ENCODE peak calls at places on chromosomes 5 and 9, in five cellular contexts. One of them, this sample, is unnamed.

GRCh38 chr5:179974281-179974945 is 66.7 kb upstream of the TBC1D9B start:
- DNase-seq in stimulated activated CD4-positive, alpha-beta T cell treated with anti-CD3 and anti-CD28 coated beads, Interleukin-12 subunit alpha, Interleukin-12 subunit beta, amount 100 ng/mL, for 4 hours: no peak
- DNase-seq in SK-MEL-5: no peak
- DNase-seq in tibial nerve: no peak
- DNase-seq in activated CD4-positive, alpha-beta memory T cell treated with anti-CD3 and anti-CD28 coated beads, Interleukin-2, amount 10 ng/mL, durations not matched to agents 7 days and 5 days: no peak
- DNase-seq in this sample: no peak

GRCh38 chr5:91302958-91303357 is 80.2 kb downstream of the ARRDC3 start:
- DNase-seq in stimulated activated CD4-positive, alpha-beta T cell treated with anti-CD3 and anti-CD28 coated beads, Interleukin-12 subunit alpha, Interleukin-12 subunit beta, amount 100 ng/mL, for 4 hours: no peak
- DNase-seq in SK-MEL-5: peak
- DNase-seq in tibial nerve: no peak
- DNase-seq in activated CD4-positive, alpha-beta memory T cell treated with anti-CD3 and anti-CD28 coated beads, Interleukin-2, amount 10 ng/mL, durations not matched to agents 7 days and 5 days: no peak
- DNase-seq in this sample: no peak

GRCh38 chr9:34079181-34079580 is 30.5 kb upstream of the UBAP2 start:
- DNase-seq in stimulated activated CD4-positive, alpha-beta T cell treated with anti-CD3 and anti-CD28 coated beads, Interleukin-12 subunit alpha, Interleukin-12 subunit beta, amount 100 ng/mL, for 4 hours: no peak
- DNase-seq in SK-MEL-5: no peak
- DNase-seq in tibial nerve: no peak
- DNase-seq in activated CD4-positive, alpha-beta memory T cell treated with anti-CD3 and anti-CD28 coated beads, Interleukin-2, amount 10 ng/mL, durations not matched to agents 7 days and 5 days: no peak
- DNase-seq in this sample: peak

GRCh38 chr5:135505973-135506372 is 29.8 kb downstream of the NEUROG1 start:
- DNase-seq in stimulated activated CD4-positive, alpha-beta T cell treated with anti-CD3 and anti-CD28 coated beads, Interleukin-12 subunit alpha, Interleukin-12 subunit beta, amount 100 ng/mL, for 4 hours: no peak
- DNase-seq in SK-MEL-5: no peak
- DNase-seq in tibial nerve: no peak
- DNase-seq in activated CD4-positive, alpha-beta memory T cell treated with anti-CD3 and anti-CD28 coated beads, Interleukin-2, amount 10 ng/mL, durations not matched to agents 7 days and 5 days: no peak
- DNase-seq in this sample: no peak

GRCh38 chr9:110133059-110133458 is 74.9 kb downstream of the C9orf152 start:
- DNase-seq in stimulated activated CD4-positive, alpha-beta T cell treated with anti-CD3 and anti-CD28 coated beads, Interleukin-12 subunit alpha, Interleukin-12 subunit beta, amount 100 ng/mL, for 4 hours: no peak
- DNase-seq in SK-MEL-5: no peak
- DNase-seq in tibial nerve: no peak
- DNase-seq in activated CD4-positive, alpha-beta memory T cell treated with anti-CD3 and anti-CD28 coated beads, Interleukin-2, amount 10 ng/mL, durations not matched to agents 7 days and 5 days: no peak
- DNase-seq in this sample: no peak

GRCh38 chr5:88657166-88657565 is 225.8 kb downstream of the MEF2C start:
- DNase-seq in stimulated activated CD4-positive, alpha-beta T cell treated with anti-CD3 and anti-CD28 coated beads, Interleukin-12 subunit alpha, Interleukin-12 subunit beta, amount 100 ng/mL, for 4 hours: no peak
- DNase-seq in SK-MEL-5: no peak
- DNase-seq in tibial nerve: no peak
- DNase-seq in activated CD4-positive, alpha-beta memory T cell treated with anti-CD3 and anti-CD28 coated beads, Interleukin-2, amount 10 ng/mL, durations not matched to agents 7 days and 5 days: no peak
- DNase-seq in this sample: no peak

GRCh38 chr5:153516503-153516902 is 26.0 kb downstream of the GRIA1 start:
- DNase-seq in stimulated activated CD4-positive, alpha-beta T cell treated with anti-CD3 and anti-CD28 coated beads, Interleukin-12 subunit alpha, Interleukin-12 subunit beta, amount 100 ng/mL, for 4 hours: no peak
- DNase-seq in SK-MEL-5: no peak
- DNase-seq in tibial nerve: no peak
- DNase-seq in activated CD4-positive, alpha-beta memory T cell treated with anti-CD3 and anti-CD28 coated beads, Interleukin-2, amount 10 ng/mL, durations not matched to agents 7 days and 5 days: no peak
- DNase-seq in this sample: no peak

GRCh38 chr5:73179730-73180129 is 6.7 kb downstream of the TMEM174 start:
- DNase-seq in stimulated activated CD4-positive, alpha-beta T cell treated with anti-CD3 and anti-CD28 coated beads, Interleukin-12 subunit alpha, Interleukin-12 subunit beta, amount 100 ng/mL, for 4 hours: no peak
- DNase-seq in SK-MEL-5: no peak
- DNase-seq in tibial nerve: no peak
- DNase-seq in activated CD4-positive, alpha-beta memory T cell treated with anti-CD3 and anti-CD28 coated beads, Interleukin-2, amount 10 ng/mL, durations not matched to agents 7 days and 5 days: no peak
- DNase-seq in this sample: no peak

GRCh38 chr9:10108815-10109214 is 504.0 kb downstream of the PTPRD start:
- DNase-seq in stimulated activated CD4-positive, alpha-beta T cell treated with anti-CD3 and anti-CD28 coated beads, Interleukin-12 subunit alpha, Interleukin-12 subunit beta, amount 100 ng/mL, for 4 hours: no peak
- DNase-seq in SK-MEL-5: no peak
- DNase-seq in tibial nerve: no peak
- DNase-seq in activated CD4-positive, alpha-beta memory T cell treated with anti-CD3 and anti-CD28 coated beads, Interleukin-2, amount 10 ng/mL, durations not matched to agents 7 days and 5 days: no peak
- DNase-seq in this sample: no peak

GRCh38 chr9:131583342-131583645 is 38.0 kb downstream of the PRRT1B start:
- DNase-seq in stimulated activated CD4-positive, alpha-beta T cell treated with anti-CD3 and anti-CD28 coated beads, Interleukin-12 subunit alpha, Interleukin-12 subunit beta, amount 100 ng/mL, for 4 hours: no peak
- DNase-seq in SK-MEL-5: no peak
- DNase-seq in tibial nerve: no peak
- DNase-seq in activated CD4-positive, alpha-beta memory T cell treated with anti-CD3 and anti-CD28 coated beads, Interleukin-2, amount 10 ng/mL, durations not matched to agents 7 days and 5 days: no peak
- DNase-seq in this sample: no peak

GRCh38 chr5:171312129-171312819 is 3.2 kb downstream of the TLX3 start:
- DNase-seq in stimulated activated CD4-positive, alpha-beta T cell treated with anti-CD3 and anti-CD28 coated beads, Interleukin-12 subunit alpha, Interleukin-12 subunit beta, amount 100 ng/mL, for 4 hours: no peak
- DNase-seq in SK-MEL-5: no peak
- DNase-seq in tibial nerve: no peak
- DNase-seq in activated CD4-positive, alpha-beta memory T cell treated with anti-CD3 and anti-CD28 coated beads, Interleukin-2, amount 10 ng/mL, durations not matched to agents 7 days and 5 days: no peak
- DNase-seq in this sample: no peak

GRCh38 chr5:82855000-82855399 is 222.2 kb downstream of the TMEM167A start:
- DNase-seq in stimulated activated CD4-positive, alpha-beta T cell treated with anti-CD3 and anti-CD28 coated beads, Interleukin-12 subunit alpha, Interleukin-12 subunit beta, amount 100 ng/mL, for 4 hours: no peak
- DNase-seq in SK-MEL-5: no peak
- DNase-seq in tibial nerve: no peak
- DNase-seq in activated CD4-positive, alpha-beta memory T cell treated with anti-CD3 and anti-CD28 coated beads, Interleukin-2, amount 10 ng/mL, durations not matched to agents 7 days and 5 days: no peak
- DNase-seq in this sample: no peak